ENCODE peak calls at places on chromosome 17, in five cellular contexts. E is mucosa of descending colon, F is fibroblast of pulmonary artery, S is AG09319, B is IMR-90. W is an unnamed sample.

GRCh38 chr17:51079049-51079448 is 41.6 kb downstream of the SPAG9 start:
- DNase-seq in E (no peak), F (peak; percentile 42), S (no peak), B (peak; percentile 69), W (no peak)

GRCh38 chr17:81004336-81005015 is 12.8 kb downstream of the CHMP6 start:
- DNase-seq in E (no peak), F (no peak), S (no peak), B (no peak), W (no peak)

GRCh38 chr17:38676706-38677504 is 2.1 kb upstream of the EPOP start:
- DNase-seq in E (peak; percentile 90), F (peak; percentile 87), S (peak; percentile 52), B (peak; percentile 77), W (no peak)

GRCh38 chr17:82092094-82092586 is 5.9 kb downstream of the FASN start:
- DNase-seq in E (no peak), F (no peak), S (no peak), B (no peak), W (no peak)

GRCh38 chr17:40319651-40320550 is 10.9 kb downstream of the RARA start:
- DNase-seq in E (peak; percentile 66), F (no peak), S (no peak), B (no peak), W (peak; percentile 90)

GRCh38 chr17:27265333-27265732 is 28.6 kb upstream of the WSB1 start:
- DNase-seq in E (no peak), F (peak; percentile 60), S (no peak), B (no peak), W (no peak)

GRCh38 chr17:70119545-70119944 is 44.5 kb downstream of the KCNJ16 start:
- DNase-seq in E (no peak), F (no peak), S (no peak), B (no peak), W (no peak)

GRCh38 chr17:46274238-46274637 is 20.7 kb upstream of the LRRC37A start:
- DNase-seq in E (no peak), F (no peak), S (no peak), B (no peak), W (no peak)

GRCh38 chr17:50452627-50453300 is 15.9 kb downstream of the CHAD start:
- DNase-seq in E (peak; percentile 78), F (peak; percentile 19), S (no peak), B (peak; percentile 19), W (no peak)

GRCh38 chr17:64608571-64608981 is 53.5 kb downstream of the SMURF2 start:
- DNase-seq in E (no peak), F (peak; percentile 36), S (no peak), B (peak; percentile 58), W (no peak)

GRCh38 chr17:31296156-31296555 is 883 bp downstream of the OMG start:
- DNase-seq in E (no peak), F (no peak), S (no peak), B (no peak), W (no peak)

GRCh38 chr17:35764123-35764991 is 3.7 kb downstream of the C17orf50 start:
- DNase-seq in E (peak; percentile 95), F (peak; percentile 86), S (no peak), B (peak; percentile 74), W (no peak)

GRCh38 chr17:79797492-79798295 is 817 bp upstream of the CBX8 start:
- DNase-seq in E (peak; percentile 65), F (no peak), S (no peak), B (no peak), W (no peak)

GRCh38 chr17:74652020-74652419 is 28.5 kb upstream of the CD300E start:
- DNase-seq in E (no peak), F (no peak), S (no peak), B (no peak), W (no peak)

GRCh38 chr17:59406278-59406677 is 74.8 kb downstream of the YPEL2 start:
- DNase-seq in E (no peak), F (no peak), S (no peak), B (no peak), W (no peak)

GRCh38 chr17:7438050-7438614 is 1.2 kb upstream of the FGF11 start:
- DNase-seq in E (peak; percentile 75), F (no peak), S (no peak), B (no peak), W (no peak)

GRCh38 chr17:45222273-45222993 is 748 bp downstream of the FMNL1 start:
- DNase-seq in E (no peak), F (no peak), S (no peak), B (no peak), W (no peak)

GRCh38 chr17:64692187-64692586 is 30.1 kb upstream of the SMURF2 start:
- DNase-seq in E (no peak), F (peak; percentile 30), S (no peak), B (peak; percentile 39), W (no peak)

GRCh38 chr17:4715071-4715749 is 4.8 kb downstream of the ARRB2 start:
- DNase-seq in E (peak; percentile 50), F (no peak), S (no peak), B (no peak), W (no peak)

GRCh38 chr17:33939959-33940358 is 315.1 kb upstream of the CCL2 start:
- DNase-seq in E (no peak), F (no peak), S (no peak), B (no peak), W (no peak)

GRCh38 chr17:66679631-66680517 is 155.0 kb upstream of the CACNG5 start:
- DNase-seq in E (no peak), F (no peak), S (no peak), B (no peak), W (no peak)

GRCh38 chr17:28216528-28216927 is 102.5 kb upstream of the TMEM97 start:
- DNase-seq in E (no peak), F (peak; percentile 38), S (no peak), B (peak; percentile 49), W (no peak)

GRCh38 chr17:33862772-33863602 is 392.1 kb upstream of the CCL2 start:
- DNase-seq in E (no peak), F (no peak), S (no peak), B (no peak), W (no peak)

GRCh38 chr17:81387235-81388060 is 7.8 kb upstream of the BAHCC1 start:
- DNase-seq in E (peak; percentile 80), F (peak; percentile 63), S (no peak), B (peak; percentile 57), W (no peak)

GRCh38 chr17:71790791-71791190 is 330.0 kb upstream of the SOX9 start:
- DNase-seq in E (no peak), F (no peak), S (no peak), B (peak; percentile 11), W (no peak)

GRCh38 chr17:55487727-55488436 is 23.4 kb downstream of the SMIM36 start:
- DNase-seq in E (no peak), F (peak; percentile 57), S (no peak), B (no peak), W (no peak)

GRCh38 chr17:33811984-33812383 is 443.1 kb upstream of the CCL2 start:
- DNase-seq in E (no peak), F (no peak), S (no peak), B (no peak), W (no peak)

GRCh38 chr17:78414178-78415162 is 36.0 kb downstream of the PGS1 start:
- DNase-seq in E (no peak), F (no peak), S (no peak), B (no peak), W (no peak)

GRCh38 chr17:80969674-80970043 is 22.0 kb upstream of the CHMP6 start:
- DNase-seq in E (no peak), F (no peak), S (no peak), B (no peak), W (peak; percentile 82)

GRCh38 chr17:63490858-63491400 is 14.1 kb downstream of the ACE start:
- DNase-seq in E (no peak), F (no peak), S (no peak), B (no peak), W (no peak)

GRCh38 chr17:2414665-2415064 is 13.8 kb upstream of the MNT start:
- DNase-seq in E (no peak), F (no peak), S (no peak), B (no peak), W (peak; percentile 59)

GRCh38 chr17:2416010-2416734 is 15.3 kb upstream of the MNT start:
- DNase-seq in E (peak; percentile 94), F (peak; percentile 92), S (no peak), B (peak; percentile 86), W (peak; percentile 71)

GRCh38 chr17:2410951-2411350 is 10.1 kb upstream of the MNT start:
- DNase-seq in E (no peak), F (no peak), S (no peak), B (no peak), W (peak; percentile 39)

GRCh38 chr17:2415081-2415480 is 14.2 kb upstream of the MNT start:
- DNase-seq in E (no peak), F (no peak), S (no peak), B (no peak), W (peak; percentile 52)

DNA sequence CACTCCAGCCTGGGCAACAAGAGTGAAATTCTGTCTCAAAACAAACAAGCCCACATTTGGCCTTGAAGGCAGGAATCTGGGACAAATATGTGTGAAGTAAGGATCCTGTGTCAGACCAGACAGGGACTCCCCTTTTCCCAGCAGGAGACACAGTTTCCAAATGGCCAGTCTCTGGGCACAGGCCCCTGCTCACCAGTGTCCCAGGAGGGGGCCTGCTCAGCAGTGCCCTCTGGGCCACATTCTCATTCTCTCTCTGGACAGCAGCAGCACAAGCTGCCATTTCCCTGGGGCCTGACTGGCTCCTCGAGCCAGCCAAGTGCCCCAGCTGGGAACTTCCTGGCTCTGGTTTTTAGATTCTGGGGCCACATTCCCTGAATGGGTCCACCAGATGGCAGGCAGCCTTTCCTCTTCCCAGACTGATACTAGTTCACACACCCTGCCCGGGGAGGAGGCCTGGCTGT is 11.7 kb upstream of the MNT start:
- DNase-seq in E (peak; percentile 37), F (peak; percentile 33), S (no peak), B (no peak), W (peak; percentile 43)
- TF ChIP-seq CTCF in E (no peak), F (peak; percentile 12), S (peak; percentile 24), B (peak; percentile 22), W (peak; percentile 71)

DNA sequence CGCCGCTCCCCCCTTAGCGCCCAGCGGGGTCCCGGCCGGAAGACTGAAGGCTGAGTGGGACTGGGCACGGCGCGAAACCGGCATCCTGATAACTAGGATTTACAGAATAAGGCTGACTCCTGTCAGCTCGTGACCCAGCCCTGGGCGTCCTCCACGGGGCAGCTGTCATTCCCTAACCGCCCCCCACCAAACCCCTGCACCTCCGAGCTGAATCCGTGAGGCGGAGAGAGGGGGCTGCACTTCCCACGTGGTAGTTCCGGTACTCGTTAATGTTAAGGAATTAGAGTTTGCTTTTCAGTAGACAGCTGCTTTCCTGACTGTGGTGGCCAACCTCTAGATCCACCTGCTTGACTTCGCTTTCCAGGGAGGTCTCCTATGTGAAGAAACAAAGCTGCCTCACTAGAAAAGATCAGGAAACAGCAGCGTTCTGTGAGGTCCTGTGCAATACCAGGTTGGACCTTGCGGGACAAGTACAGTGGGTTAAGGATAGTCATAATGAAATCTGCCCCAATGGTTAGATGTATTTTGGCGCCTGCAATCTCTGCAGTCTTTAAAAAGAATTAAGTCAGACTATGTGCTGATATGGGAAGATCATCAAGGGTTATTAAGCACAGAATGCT is 1.0 kb upstream of the WBP2 start:
- DNase-seq in E (no peak), F (no peak), S (no peak), B (peak; percentile 31), W (no peak)
- TF ChIP-seq CTCF in E (no peak), F (no peak), S (no peak), B (peak; percentile 57), W (no peak)

GRCh38 chr17:17555151-17555550 is 36.4 kb downstream of the PEMT start:
- DNase-seq in E (no peak), F (no peak), S (no peak), B (no peak), W (no peak)
- TF ChIP-seq CTCF in E (no peak), F (no peak), S (no peak), B (no peak), W (no peak)

GRCh38 chr17:48636177-48637018 is 10.2 kb upstream of the HOXB9 start:
- DNase-seq in E (peak; percentile 94), F (peak; percentile 59), S (no peak), B (peak; percentile 48), W (no peak)
- TF ChIP-seq CTCF in E (peak; percentile 70), F (peak; percentile 48), S (peak; percentile 37), B (peak; percentile 54), W (peak; percentile 72)

W was measured in chondrocyte.